ENCODE peak calls at places on chromosomes 4 and X, in eight cellular contexts. P is endothelial cell, M is cardiac muscle cell, G is kidney, Q is stomach, L is HCT116, H is H1, O is neural crest cell. C is an unnamed sample.

GRCh38 chr4:73311428-73311827 is 52.8 kb upstream of the ANKRD17 start:
- DNase-seq in P (no peak), M (peak), G (no peak), Q (no peak), L (peak), H (no peak), O (no peak), C (no peak)

GRCh38 chrX:8374041-8374825 is 90.4 kb upstream of the VCX3B start:
- DNase-seq in P (no peak), M (no peak), G (no peak), Q (no peak), L (no peak), H (no peak), O (no peak), C (no peak)

GRCh38 chrX:104351173-104351769 is 96.5 kb upstream of the ESX1 start:
- DNase-seq in P (no peak), M (peak), G (no peak), Q (no peak), L (peak), H (no peak), O (no peak), C (peak)

GRCh38 chr4:84573738-84574720 is 8.9 kb upstream of the CDS1 start:
- DNase-seq in P (no peak), M (no peak), G (no peak), Q (no peak), L (no peak), H (no peak), O (no peak), C (no peak)

GRCh38 chr4:144902614-144903013 is 195.4 kb downstream of the ANAPC10 start:
- DNase-seq in P (no peak), M (no peak), G (no peak), Q (no peak), L (no peak), H (no peak), O (no peak), C (no peak)

GRCh38 chr4:10002278-10002677 is 19.0 kb downstream of the SLC2A9 start:
- DNase-seq in P (no peak), M (no peak), G (no peak), Q (peak), L (no peak), H (no peak), O (no peak), C (no peak)

GRCh38 chrX:2351999-2352995 is 148.5 kb downstream of the DHRSX start:
- DNase-seq in P (no peak), M (peak), G (no peak), Q (no peak), L (no peak), H (no peak), O (no peak), C (no peak)

GRCh38 chrX:104253567-104254441 is 929 bp downstream of the ESX1 start:
- DNase-seq in P (peak), M (peak), G (peak), Q (no peak), L (no peak), H (peak), O (peak), C (no peak)

GRCh38 chrX:287670-288069 is 6.5 kb downstream of the PLCXD1 start:
- DNase-seq in P (no peak), M (no peak), G (no peak), Q (no peak), L (no peak), H (no peak), O (no peak), C (no peak)

GRCh38 chr4:82431831-82432230 is 1.4 kb downstream of the ENOPH1 start:
- DNase-seq in P (no peak), M (no peak), G (no peak), Q (no peak), L (no peak), H (no peak), O (no peak), C (no peak)
- TF ChIP-seq CTCF in P (no peak), M (no peak), G (no peak), Q (no peak), L (no peak), H (no peak), O (no peak), C (no peak)

GRCh38 chrX:39157006-39157405 is 355.7 kb downstream of the MID1IP1 start:
- DNase-seq in P (no peak), M (no peak), G (no peak), Q (no peak), L (no peak), H (no peak), O (no peak), C (no peak)

GRCh38 chrX:39150621-39151020 is 349.4 kb downstream of the MID1IP1 start:
- DNase-seq in P (no peak), M (no peak), G (no peak), Q (no peak), L (no peak), H (no peak), O (no peak), C (no peak)

GRCh38 chrX:39150210-39150609 is 349.0 kb downstream of the MID1IP1 start:
- DNase-seq in P (no peak), M (no peak), G (no peak), Q (no peak), L (no peak), H (no peak), O (no peak), C (no peak)

GRCh38 chrX:39149761-39150160 is 348.5 kb downstream of the MID1IP1 start:
- DNase-seq in P (peak), M (peak), G (peak), Q (peak), L (no peak), H (peak), O (peak), C (peak)

DNA sequence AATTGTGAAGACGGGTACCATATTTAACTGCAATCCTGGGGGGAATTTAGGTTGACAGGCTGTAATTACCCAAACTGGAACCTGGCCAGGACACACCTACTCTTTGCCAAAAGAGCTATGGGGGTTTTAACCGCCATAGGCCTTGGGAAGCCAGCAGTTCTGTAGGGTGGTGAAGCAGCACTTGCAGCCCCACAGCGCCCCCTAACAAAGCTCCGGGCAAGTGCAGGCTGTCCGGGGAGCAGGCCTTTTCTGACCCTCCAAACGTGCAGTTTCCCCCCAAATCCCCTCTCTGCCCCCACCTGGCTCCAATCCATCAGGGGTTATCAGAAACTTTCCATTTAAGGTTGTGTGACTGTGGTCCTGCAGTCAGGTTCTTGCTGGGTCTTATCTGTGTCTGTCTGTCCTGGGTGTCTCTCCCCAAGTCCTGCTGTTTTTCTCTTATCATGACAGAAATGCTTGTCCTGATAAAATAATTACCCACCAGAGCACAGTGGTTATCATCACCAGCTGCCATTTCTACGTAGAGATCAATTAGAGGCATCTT is 350.9 kb downstream of the MID1IP1 start:
- DNase-seq in P (peak), M (peak), G (no peak), Q (peak), L (no peak), H (peak), O (peak), C (peak)
- TF ChIP-seq CTCF in P (peak), M (peak), G (peak), Q (peak), L (peak), H (peak), O (peak), C (peak)

GRCh38 chr4:27861802-27862201 is 1001.2 kb downstream of the STIM2 start:
- DNase-seq in P (no peak), M (peak), G (no peak), Q (no peak), L (no peak), H (no peak), O (no peak), C (no peak)

DNA sequence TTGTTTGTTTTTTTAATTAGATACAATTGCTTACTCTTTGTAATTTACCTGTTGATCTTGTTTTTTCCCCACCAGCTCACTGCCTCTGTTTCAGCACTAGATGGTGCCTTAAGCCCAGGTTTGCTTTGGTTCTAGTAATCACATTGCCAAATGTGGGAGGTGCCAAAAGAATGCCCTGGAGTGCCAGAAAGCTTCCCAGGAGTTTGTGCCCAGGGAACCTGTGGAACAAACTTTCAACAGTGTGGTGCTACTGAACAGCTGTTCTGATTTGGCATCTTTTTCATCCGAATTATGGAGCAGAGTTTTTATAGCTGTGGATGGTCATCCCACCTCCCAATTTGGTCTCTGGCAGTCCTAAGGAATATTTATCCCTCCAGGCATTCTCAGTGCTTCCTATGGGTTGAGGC is 1000.7 kb downstream of the STIM2 start:
- DNase-seq in P (peak), M (peak), G (no peak), Q (peak), L (peak), H (peak), O (peak), C (peak)
- TF ChIP-seq CTCF in P (no peak), M (peak), G (peak), Q (no peak), L (peak), H (no peak), O (peak), C (peak)

DNA sequence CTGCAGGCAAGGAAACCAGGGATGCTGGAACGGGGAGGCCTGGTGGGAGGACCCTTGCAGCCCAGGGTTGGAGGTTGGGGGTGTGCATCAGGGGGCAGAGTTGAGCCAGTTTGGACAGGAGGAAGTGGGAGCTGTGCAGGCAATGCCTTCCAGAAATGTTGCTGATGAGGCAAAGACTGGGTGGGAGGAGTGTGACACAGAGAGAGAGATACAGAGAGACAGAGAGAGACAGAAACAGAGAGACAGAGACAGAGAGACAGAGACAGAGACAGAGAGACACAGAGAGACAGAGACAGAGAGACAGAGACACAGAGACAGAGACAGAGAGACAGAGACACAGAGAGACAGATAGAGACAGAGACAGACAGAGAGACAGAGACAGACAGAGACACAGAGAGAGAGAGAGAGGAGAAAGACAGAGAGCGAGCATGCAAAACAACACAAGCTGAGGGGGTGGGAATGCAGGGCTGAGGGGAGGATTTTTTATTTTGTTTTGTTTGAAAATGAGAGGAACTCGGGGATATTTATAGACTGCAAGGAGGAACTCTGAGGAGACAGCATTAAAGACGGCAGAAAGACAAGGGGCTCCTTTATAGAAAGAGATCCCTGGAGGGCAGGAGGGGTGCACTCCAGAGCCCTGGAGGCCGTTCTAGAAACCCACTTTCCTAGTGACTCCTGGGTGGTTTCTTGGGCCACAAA is 1.9 kb upstream of the HAUS3 start:
- DNase-seq in P (no peak), M (peak), G (peak), Q (peak), L (no peak), H (peak), O (peak), C (no peak)
- TF ChIP-seq CTCF in P (no peak), M (peak), G (peak), Q (no peak), L (no peak), H (no peak), O (peak), C (no peak)

GRCh38 chr4:154465085-154465484 is 26.5 kb downstream of the DCHS2 start:
- DNase-seq in P (no peak), M (peak), G (no peak), Q (no peak), L (no peak), H (no peak), O (no peak), C (no peak)
- TF ChIP-seq CTCF in P (no peak), M (no peak), G (no peak), Q (no peak), L (no peak), H (no peak), O (no peak), C (no peak)

GRCh38 chrX:40663880-40664630 is 16.7 kb upstream of the CXorf38 start:
- DNase-seq in P (peak), M (peak), G (no peak), Q (no peak), L (no peak), H (no peak), O (no peak), C (peak)
- TF ChIP-seq CTCF in P (no peak), M (peak), G (no peak), Q (no peak), L (no peak), H (peak), O (peak), C (no peak)

C was measured in Calu3.